ENCODE peak calls at places on chromosomes 5 and 9, in four cellular contexts. M is testis, G is psoas muscle, I is bronchial epithelial cell. C is an unnamed sample.

GRCh38 chr9:88922091-88922490 is 69.2 kb upstream of the S1PR3 start:
- DNase-seq in M (no peak), G (no peak), I (no peak), C (no peak)

GRCh38 chr9:94895668-94896067 is 169.2 kb downstream of the AOPEP start:
- DNase-seq in M (no peak), G (no peak), I (no peak), C (no peak)

GRCh38 chr5:172870261-172870806 is 36.3 kb downstream of the ERGIC1 start:
- DNase-seq in M (peak), G (peak), I (peak), C (no peak)

GRCh38 chr5:1468247-1468612 is 23.0 kb upstream of the SLC6A3 start:
- DNase-seq in M (peak), G (peak), I (no peak), C (no peak)

GRCh38 chr5:42721484-42721883 is 35.1 kb upstream of the CCDC152 start:
- DNase-seq in M (no peak), G (no peak), I (no peak), C (no peak)

GRCh38 chr5:175460126-175460525 is 16.1 kb upstream of the DRD1 start:
- DNase-seq in M (no peak), G (no peak), I (peak), C (no peak)

GRCh38 chr5:34959323-34959722 is 30.0 kb downstream of the DNAJC21 start:
- DNase-seq in M (no peak), G (no peak), I (peak), C (no peak)

GRCh38 chr9:123191660-123192059 is 76.7 kb downstream of the STRBP start:
- DNase-seq in M (no peak), G (no peak), I (no peak), C (no peak)

GRCh38 chr9:95440447-95440846 is 76.3 kb downstream of the PTCH1 start:
- DNase-seq in M (no peak), G (no peak), I (no peak), C (no peak)

GRCh38 chr9:74304598-74304997 is 192.5 kb upstream of the RORB start:
- DNase-seq in M (no peak), G (no peak), I (no peak), C (no peak)

GRCh38 chr5:37786855-37787254 is 53.0 kb downstream of the GDNF start:
- DNase-seq in M (no peak), G (no peak), I (peak), C (no peak)

GRCh38 chr5:146873186-146873917 is 5.2 kb downstream of the PPP2R2B start:
- DNase-seq in M (no peak), G (no peak), I (no peak), C (no peak)

GRCh38 chr5:170121321-170121720 is 15.6 kb downstream of the FOXI1 start:
- DNase-seq in M (no peak), G (no peak), I (peak), C (no peak)